ENCODE peak calls at places on chromosomes 1 and 21, in seven cellular contexts. L is stimulated activated CD4-positive, alpha-beta T cell treated with anti-CD3 and anti-CD28 coated beads, Interleukin-1b, Interleukin-23, amount 100 ng/mL, for 24 hours; I is nucleus accumbens; A is esophagus squamous epithelium; Y is HEK293T; R is HTR-8/SVneo; S is smooth muscle cell of the brain vasculature. Z is an unnamed sample.

GRCh38 chr1:44808938-44809917 is 905 bp downstream of the BTBD19 start:
- DNase-seq in A (peak; percentile 58), S (no peak), L (peak; percentile 60), Y (no peak), I (no peak), R (no peak), Z (no peak)

GRCh38 chr21:15363921-15364320 is 299.1 kb upstream of the NRIP1 start:
- DNase-seq in R (no peak), A (no peak), I (no peak), L (no peak), S (no peak), Y (no peak), Z (no peak)

GRCh38 chr1:218669431-218669830 is 324.3 kb downstream of the TGFB2 start:
- DNase-seq in I (no peak), S (no peak), L (no peak), R (no peak), A (no peak), Y (no peak), Z (no peak)

GRCh38 chr1:153661111-153661708 is 2.7 kb downstream of the SNAPIN start:
- DNase-seq in A (no peak), S (no peak), L (no peak), I (no peak), Y (no peak), R (no peak), Z (no peak)

GRCh38 chr21:27519357-27519756 is 552.5 kb upstream of the ADAMTS5 start:
- DNase-seq in I (no peak), S (peak; percentile 49), A (no peak), Y (no peak), L (no peak), R (peak; percentile 52), Z (peak; percentile 25)

GRCh38 chr1:50332941-50333594 is 90.2 kb downstream of the DMRTA2 start:
- DNase-seq in S (no peak), L (no peak), I (no peak), A (no peak), Y (peak; percentile 83), R (peak; percentile 20), Z (no peak)

GRCh38 chr1:30271401-30272287 is 451.7 kb downstream of the MATN1 start:
- DNase-seq in A (no peak), R (no peak), I (no peak), Y (no peak), S (no peak), L (no peak), Z (no peak)

GRCh38 chr1:28243685-28244439 is 7.9 kb downstream of the ATP5IF1 start:
- DNase-seq in S (no peak), L (no peak), R (no peak), Y (no peak), A (no peak), I (no peak), Z (no peak)

GRCh38 chr1:109760581-109761226 is 3.0 kb downstream of the EPS8L3 start:
- DNase-seq in R (no peak), Y (no peak), L (no peak), I (no peak), A (no peak), S (no peak), Z (no peak)

GRCh38 chr1:27992271-27992670 is 32.5 kb downstream of the XKR8 start:
- DNase-seq in R (no peak), Y (no peak), L (no peak), A (no peak), S (no peak), I (no peak), Z (no peak)

GRCh38 chr1:224433671-224434446 is 738 bp downstream of the WDR26 start:
- DNase-seq in S (no peak), Y (peak; percentile 36), R (peak; percentile 14), I (no peak), L (no peak), A (no peak), Z (no peak)